ENCODE peak calls at places on chromosome 2, in four cellular contexts. K, D, U and L are unnamed samples. For H3K27me3, the result is how much of the 10 kb centered on the place peaks cover.

GRCh38 chr2:184597996-184598312 is 375 bp upstream of the ZNF804A start:
- DNase-seq in D (no peak), K (no peak), U (no peak), L (no peak)

GRCh38 chr2:23745726-23746105 is 181.2 kb downstream of the ATAD2B start:
- DNase-seq in K (peak), U (no peak), D (no peak), L (peak)

GRCh38 chr2:121254748-121255147 is 30.3 kb downstream of the TFCP2L1 start:
- DNase-seq in U (no peak), D (no peak), K (no peak), L (no peak)

GRCh38 chr2:229245013-229245412 is 26.1 kb downstream of the PID1 start:
- DNase-seq in D (no peak), U (no peak), K (no peak), L (no peak)

GRCh38 chr2:113175101-113175628 is 1.4 kb downstream of the PSD4 start:
- DNase-seq in K (no peak), U (peak), D (no peak), L (no peak)

GRCh38 chr2:239539776-239540100 is 138.9 kb upstream of the HDAC4 start:
- DNase-seq in K (no peak), D (no peak), U (no peak), L (no peak)

GRCh38 chr2:172090947-172091625 is 5.8 kb downstream of the DLX1 start:
- DNase-seq in U (peak), K (no peak), D (no peak), L (no peak)

GRCh38 chr2:240812301-240812680 is 7.7 kb downstream of the KIF1A start:
- DNase-seq in U (no peak), D (no peak), K (no peak), L (no peak)

GRCh38 chr2:71800106-71800809 is 346.9 kb downstream of the DYSF start:
- DNase-seq in K (no peak), U (no peak), D (no peak), L (no peak)

GRCh38 chr2:138997849-138998517 is 217.8 kb upstream of the NXPH2 start:
- DNase-seq in D (no peak), K (no peak), U (no peak), L (no peak)

GRCh38 chr2:169107645-169108044 is 38.3 kb downstream of the DHRS9 start:
- DNase-seq in D (no peak), U (peak), K (no peak), L (no peak)

GRCh38 chr2:136117391-136117841 is 533 bp downstream of the CXCR4 start:
- DNase-seq in K (no peak), D (peak), U (no peak), L (peak)

GRCh38 chr2:240785424-240786335 is 34.3 kb downstream of the KIF1A start:
- DNase-seq in K (no peak), D (peak), U (no peak), L (no peak)

GRCh38 chr2:27042159-27042661 is 9.3 kb upstream of the AGBL5 start:
- DNase-seq in K (peak), U (no peak), D (no peak), L (no peak)

GRCh38 chr2:188785515-188785914 is 188.7 kb upstream of the COL3A1 start:
- DNase-seq in D (no peak), U (no peak), K (no peak), L (no peak)

GRCh38 chr2:220473611-220474010 is 846.2 kb downstream of the SLC4A3 start:
- DNase-seq in U (no peak), K (no peak), D (no peak), L (no peak)

GRCh38 chr2:234463626-234464290 is 33.1 kb downstream of the ARL4C start:
- DNase-seq in U (peak), K (no peak), D (no peak), L (no peak)

GRCh38 chr2:220057922-220058321 is 430.5 kb downstream of the SLC4A3 start:
- DNase-seq in K (no peak), U (no peak), D (no peak), L (no peak)

GRCh38 chr2:31785876-31786275 is 205.1 kb upstream of the SRD5A2 start:
- DNase-seq in K (no peak), U (no peak), D (no peak), L (no peak)

GRCh38 chr2:64021578-64021977 is 2.4 kb upstream of the VPS54 start:
- DNase-seq in U (no peak), K (no peak), D (no peak), L (no peak)

GRCh38 chr2:177906041-177906718 is 166.4 kb downstream of the PDE11A start:
- DNase-seq in D (no peak), K (peak), U (peak), L (peak)

GRCh38 chr2:237482485-237482884 is 4.6 kb upstream of the MLPH start:
- DNase-seq in U (no peak), D (peak), K (peak), L (peak)

GRCh38 chr2:53181759-53182158 is 585.8 kb upstream of the CHAC2 start:
- DNase-seq in K (no peak), D (no peak), U (no peak), L (no peak)

GRCh38 chr2:53177342-53177741 is 590.3 kb upstream of the CHAC2 start:
- DNase-seq in D (no peak), U (no peak), K (no peak), L (no peak)

GRCh38 chr2:53182609-53183008 is 585.0 kb upstream of the CHAC2 start:
- DNase-seq in U (no peak), K (peak), D (no peak), L (no peak)
- H3K27ac ChIP-seq in U (no peak), K (peak), D (no peak), L (no peak)

GRCh38 chr2:152065945-152066344 is 32.9 kb downstream of the CACNB4 start:
- DNase-seq in U (no peak), K (no peak), D (no peak), L (no peak)
- H3K27me3 ChIP-seq in U (under half), K (under half), D (under half), L (under half)

GRCh38 chr2:209141142-209141541 is 282.7 kb upstream of the MAP2 start:
- DNase-seq in D (no peak), U (no peak), K (no peak), L (no peak)

GRCh38 chr2:209147981-209148380 is 275.9 kb upstream of the MAP2 start:
- DNase-seq in K (no peak), D (no peak), U (no peak), L (no peak)

GRCh38 chr2:209146682-209147320 is 277.0 kb upstream of the MAP2 start:
- DNase-seq in K (no peak), D (no peak), U (no peak), L (no peak)

GRCh38 chr2:209141818-209142217 is 282.0 kb upstream of the MAP2 start:
- DNase-seq in U (no peak), K (no peak), D (no peak), L (no peak)

GRCh38 chr2:209145941-209146681 is 277.7 kb upstream of the MAP2 start:
- DNase-seq in U (no peak), K (no peak), D (no peak), L (no peak)
- H3K4me3 ChIP-seq in U (no peak), K (no peak), D (no peak), L (no peak)

DNA sequence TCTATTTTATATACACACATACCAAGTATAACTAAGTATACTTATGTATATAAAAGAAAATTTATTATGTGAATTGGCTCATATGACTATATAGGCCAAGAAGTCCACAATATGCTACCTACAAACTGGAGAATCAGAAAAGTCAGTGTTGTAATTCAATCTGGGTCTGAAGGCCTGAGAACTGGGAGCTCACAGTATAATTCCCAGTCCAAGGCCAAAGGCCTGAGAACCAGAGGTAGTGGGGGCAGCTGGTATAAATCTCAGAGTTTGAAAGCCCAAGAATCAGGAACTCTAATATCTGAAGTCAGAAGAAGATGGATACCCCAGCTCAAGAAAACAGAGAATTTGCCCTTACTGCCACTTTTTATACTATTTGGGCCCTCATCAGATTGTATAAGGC is 38.9 kb upstream of the TFPI start:
- DNase-seq in K (no peak), U (no peak), D (no peak), L (no peak)
- H3K27ac ChIP-seq in K (no peak), U (no peak), D (no peak), L (no peak)

GRCh38 chr2:179859523-179859922 is 1.9 kb downstream of the ZNF385B start:
- DNase-seq in K (no peak), D (no peak), U (no peak), L (no peak)
- H3K27me3 ChIP-seq in K (under half), D (half or more), U (under half), L (under half)

GRCh38 chr2:176669398-176670174 is 400.3 kb downstream of the MTX2 start:
- DNase-seq in U (no peak), D (no peak), K (no peak), L (no peak)
- H3K4me3 ChIP-seq in U (no peak), D (no peak), K (no peak), L (no peak)

GRCh38 chr2:130729311-130730299 is 735 bp downstream of the GPR148 start:
- DNase-seq in U (no peak), K (no peak), D (no peak), L (no peak)

GRCh38 chr2:130727286-130727924 is 1.5 kb upstream of the GPR148 start:
- DNase-seq in K (peak), U (peak), D (peak), L (peak)

GRCh38 chr2:130726614-130727180 is 2.2 kb upstream of the GPR148 start:
- DNase-seq in U (no peak), D (no peak), K (no peak), L (no peak)

GRCh38 chr2:130728549-130729310 is at the start of gene GPR148:
- DNase-seq in D (no peak), U (no peak), K (no peak), L (no peak)

GRCh38 chr2:130728007-130728454 is 839 bp upstream of the GPR148 start:
- DNase-seq in D (no peak), U (peak), K (peak), L (peak)
- H3K27ac ChIP-seq in D (peak), U (peak), K (peak), L (peak)

GRCh38 chr2:176097820-176098365 is 1.7 kb upstream of the HOXD12 start:
- DNase-seq in D (no peak), U (no peak), K (no peak), L (no peak)
- H3K27me3 ChIP-seq in D (half or more), U (under half), K (under half), L (half or more)

GRCh38 chr2:227932403-227932802 is 61.0 kb downstream of the DAW1 start:
- DNase-seq in D (no peak), K (no peak), U (no peak), L (no peak)
- H3K4me3 ChIP-seq in D (no peak), K (no peak), U (no peak), L (no peak)

DNA sequence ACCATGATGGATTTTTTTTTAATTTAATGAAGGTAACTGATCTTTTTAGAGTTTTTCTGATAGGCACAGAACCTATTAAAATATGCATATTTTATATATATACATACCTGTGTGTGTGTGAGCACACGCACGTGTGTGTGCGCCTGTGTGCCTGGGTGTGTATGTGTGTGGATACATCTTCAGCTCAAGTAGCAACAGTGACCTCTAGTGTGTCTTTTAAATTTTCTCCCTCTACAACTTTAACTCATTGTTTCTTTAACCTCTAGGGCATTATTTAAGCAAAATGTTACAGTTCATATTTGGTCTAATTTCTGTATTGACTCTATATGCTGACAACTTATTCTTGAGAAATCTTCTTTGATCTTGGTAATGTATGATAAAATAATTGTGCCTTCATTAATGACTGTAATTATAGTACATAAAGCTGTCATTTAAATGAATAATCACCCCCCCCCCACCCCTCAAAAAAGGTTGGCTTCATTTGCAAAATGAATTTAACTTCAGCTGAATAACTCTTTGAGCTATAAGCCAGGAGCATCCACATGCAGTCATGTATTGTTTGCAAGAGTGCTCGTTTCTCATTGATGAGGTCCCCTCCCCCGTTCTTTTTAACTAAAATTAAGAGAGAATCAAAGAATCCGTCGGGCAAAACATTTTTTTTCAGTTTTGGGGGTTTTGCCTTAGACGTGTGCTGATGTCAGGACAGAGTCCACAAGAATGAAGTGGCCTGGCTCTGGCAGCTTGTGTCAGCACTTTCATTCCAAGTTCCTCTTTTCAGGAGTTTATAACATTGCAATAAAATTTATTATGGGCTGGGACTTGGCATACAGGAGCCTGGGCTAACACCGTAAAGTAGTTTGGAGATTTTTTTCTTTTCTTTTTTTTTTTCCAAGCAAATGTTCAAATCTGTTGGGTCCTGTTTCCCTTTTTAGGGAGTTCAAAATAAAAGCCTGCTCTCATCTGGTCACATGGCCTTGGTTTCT is 80.0 kb downstream of the ETAA1 start:
- DNase-seq in U (no peak), D (no peak), K (no peak), L (no peak)
- H3K27ac ChIP-seq in U (no peak), D (no peak), K (no peak), L (no peak)